ENCODE peak calls at places on chromosomes 4 and X, in seven cellular contexts. E is K562, R is adrenal gland, K is HepG2, N is transverse colon, J is IMR-90, T is uterus. G is an unnamed sample.

GRCh38 chr4:84529169-84529751 is 30.2 kb upstream of the NKX6-1 start:
- DNase-seq in E (peak), R (no peak), K (peak), N (no peak), J (peak), T (no peak), G (no peak)

GRCh38 chrX:113741744-113742143 is 842.1 kb upstream of the HTR2C start:
- DNase-seq in E (no peak), R (no peak), K (peak), N (no peak), J (no peak), T (no peak), G (no peak)

GRCh38 chrX:153825042-153825441 is 5.3 kb downstream of the PDZD4 start:
- DNase-seq in E (no peak), R (no peak), K (no peak), N (no peak), J (no peak), T (no peak), G (no peak)

GRCh38 chr4:56570041-56570440 is 64.5 kb downstream of the ARL9 start:
- DNase-seq in E (no peak), R (no peak), K (no peak), N (no peak), J (peak), T (no peak), G (no peak)

GRCh38 chrX:21853578-21853977 is 2.2 kb upstream of the YY2 start:
- DNase-seq in E (no peak), R (no peak), K (no peak), N (no peak), J (no peak), T (no peak), G (no peak)

GRCh38 chrX:148067285-148067684 is 86.1 kb downstream of the FMR1NB start:
- DNase-seq in E (no peak), R (no peak), K (no peak), N (no peak), J (no peak), T (no peak), G (no peak)

GRCh38 chr4:40710484-40711269 is 39.1 kb upstream of the NSUN7 start:
- DNase-seq in E (no peak), R (no peak), K (no peak), N (no peak), J (peak), T (no peak), G (no peak)

GRCh38 chrX:44698328-44698727 is 145.5 kb upstream of the DUSP21 start:
- DNase-seq in E (no peak), R (no peak), K (no peak), N (no peak), J (no peak), T (no peak), G (no peak)

GRCh38 chrX:31713120-31713519 is 641.3 kb upstream of the FTHL17 start:
- DNase-seq in E (no peak), R (no peak), K (no peak), N (no peak), J (no peak), T (no peak), G (no peak)

GRCh38 chr4:65007841-65008439 is 598.7 kb upstream of the TECRL start:
- DNase-seq in E (peak), R (no peak), K (peak), N (no peak), J (no peak), T (no peak), G (no peak)

GRCh38 chr4:180281726-180282125 is 1961.5 kb upstream of the TENM3 start:
- DNase-seq in E (no peak), R (no peak), K (no peak), N (no peak), J (no peak), T (no peak), G (no peak)

GRCh38 chrX:128106630-128107029 is 54.4 kb upstream of the ACTRT1 start:
- DNase-seq in E (no peak), R (no peak), K (peak), N (no peak), J (no peak), T (no peak), G (no peak)

GRCh38 chr4:86223472-86223871 is 136.4 kb downstream of the MAPK10 start:
- DNase-seq in E (peak), R (no peak), K (peak), N (no peak), J (peak), T (no peak), G (no peak)

GRCh38 chrX:72100824-72101351 is 30.8 kb downstream of the RTL5 start:
- DNase-seq in E (no peak), R (no peak), K (no peak), N (peak), J (no peak), T (no peak), G (no peak)

GRCh38 chr4:106481801-106482200 is 113.2 kb upstream of the GIMD1 start:
- DNase-seq in E (no peak), R (no peak), K (no peak), N (no peak), J (no peak), T (no peak), G (no peak)

GRCh38 chr4:110631582-110632505 is 9.0 kb upstream of the PITX2 start:
- DNase-seq in E (peak), R (peak), K (peak), N (peak), J (peak), T (peak), G (peak)

GRCh38 chr4:74623041-74623440 is 171.3 kb downstream of the BTC start:
- DNase-seq in E (peak), R (no peak), K (peak), N (peak), J (peak), T (no peak), G (no peak)

GRCh38 chr4:16464651-16465050 is 238.4 kb upstream of the TAPT1 start:
- DNase-seq in E (no peak), R (no peak), K (no peak), N (no peak), J (no peak), T (no peak), G (no peak)

GRCh38 chr4:48254381-48255072 is 15.1 kb downstream of the TEC start:
- DNase-seq in E (no peak), R (peak), K (no peak), N (no peak), J (peak), T (no peak), G (no peak)

GRCh38 chrX:103918050-103918449 is 44.4 kb upstream of the TMSB15B start:
- DNase-seq in E (peak), R (peak), K (no peak), N (peak), J (peak), T (peak), G (no peak)

GRCh38 chr4:15262396-15262795 is 165.4 kb upstream of the C1QTNF7 start:
- DNase-seq in E (no peak), R (no peak), K (no peak), N (no peak), J (no peak), T (no peak), G (no peak)

GRCh38 chr4:6746721-6747689 is 31.0 kb downstream of the BLOC1S4 start:
- DNase-seq in E (no peak), R (no peak), K (no peak), N (peak), J (no peak), T (no peak), G (no peak)

GRCh38 chr4:55768291-55768690 is 51.3 kb upstream of the EXOC1L start:
- DNase-seq in E (no peak), R (no peak), K (peak), N (no peak), J (peak), T (no peak), G (no peak)

GRCh38 chr4:66035701-66036100 is 365.4 kb upstream of the EPHA5 start:
- DNase-seq in E (no peak), R (no peak), K (no peak), N (no peak), J (no peak), T (no peak), G (no peak)

GRCh38 chr4:66032571-66032970 is 362.3 kb upstream of the EPHA5 start:
- DNase-seq in E (no peak), R (no peak), K (no peak), N (no peak), J (no peak), T (no peak), G (no peak)

GRCh38 chr4:66034671-66035070 is 364.4 kb upstream of the EPHA5 start:
- DNase-seq in E (no peak), R (no peak), K (no peak), N (no peak), J (no peak), T (no peak), G (no peak)
- H3K4me3 ChIP-seq in E (no peak), R (no peak), K (no peak), N (no peak), J (no peak), T (no peak), G (no peak)

GRCh38 chr4:113761682-113762060 is at the start of gene CAMK2D:
- DNase-seq in E (no peak), R (peak), K (peak), N (peak), J (peak), T (peak), G (peak)
- TF ChIP-seq POLR2A in E (no peak), R (peak), K (peak), N (no peak), J (no peak), T (peak), G (no peak)

GRCh38 chrX:124344246-124344645 is 2.1 kb upstream of the SH2D1A start:
- DNase-seq in E (no peak), R (no peak), K (no peak), N (no peak), J (no peak), T (no peak), G (no peak)
- H3K27ac ChIP-seq in E (no peak), R (no peak), K (no peak), N (no peak), J (no peak), T (no peak), G (no peak)

DNA sequence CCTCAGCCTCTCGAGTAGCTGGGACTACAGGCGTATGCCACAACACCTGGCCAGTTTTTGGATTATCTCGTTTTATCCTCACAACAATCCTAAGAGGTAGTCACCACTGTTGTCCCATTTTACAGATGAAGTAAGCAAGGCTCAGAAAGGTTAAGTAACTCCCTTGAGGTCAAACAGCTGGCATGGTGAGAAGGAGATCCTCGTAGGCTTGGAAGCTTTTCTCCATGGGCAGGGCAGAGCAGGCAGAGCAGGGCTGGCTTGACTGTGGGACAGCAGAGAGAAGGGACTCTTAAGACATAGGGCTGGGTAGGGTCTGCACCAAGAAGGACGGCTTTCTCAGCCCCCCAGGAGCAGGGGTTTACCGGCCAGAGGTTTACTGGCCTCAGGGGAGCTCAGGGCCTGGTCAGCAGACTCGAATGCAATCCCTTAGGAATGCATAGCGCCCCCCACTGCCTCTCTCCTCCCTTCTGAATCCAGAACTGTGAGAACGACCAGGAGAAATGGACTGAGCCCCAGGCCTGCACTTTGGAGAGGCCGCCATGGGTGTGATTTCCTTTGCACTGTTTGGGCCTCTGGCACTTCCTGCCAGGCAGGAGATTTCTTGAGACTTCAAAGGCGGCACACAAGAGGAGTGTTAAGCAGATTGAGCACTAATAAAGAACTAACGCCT is 14.0 kb upstream of the CDKN2AIP start:
- DNase-seq in E (no peak), R (no peak), K (no peak), N (no peak), J (no peak), T (no peak), G (no peak)
- H3K4me3 ChIP-seq in E (no peak), R (no peak), K (no peak), N (no peak), J (no peak), T (no peak), G (no peak)

GRCh38 chrX:135974279-135974856 is 580 bp upstream of the MMGT1 start:
- DNase-seq in E (no peak), R (peak), K (peak), N (peak), J (peak), T (peak), G (peak)

GRCh38 chrX:135973025-135973547 is 702 bp downstream of the MMGT1 start:
- DNase-seq in E (peak), R (no peak), K (no peak), N (peak), J (peak), T (no peak), G (no peak)

GRCh38 chrX:135977611-135978010 is 3.8 kb upstream of the MMGT1 start:
- DNase-seq in E (no peak), R (no peak), K (no peak), N (no peak), J (peak), T (no peak), G (no peak)

GRCh38 chrX:135975421-135975820 is 1.6 kb upstream of the MMGT1 start:
- DNase-seq in E (no peak), R (no peak), K (no peak), N (no peak), J (no peak), T (no peak), G (no peak)

GRCh38 chrX:135973548-135974278 is at the start of gene MMGT1:
- DNase-seq in E (peak), R (peak), K (peak), N (peak), J (peak), T (peak), G (peak)
- TF ChIP-seq POLR2A in E (peak), R (peak), K (peak), N (peak), J (peak), T (peak), G (peak)

GRCh38 chrX:19569930-19570329 is 54.6 kb upstream of the MAP3K15 start:
- DNase-seq in E (no peak), R (no peak), K (no peak), N (no peak), J (no peak), T (no peak), G (no peak)
- H3K27ac ChIP-seq in E (no peak), R (no peak), K (peak), N (no peak), J (no peak), T (no peak), G (no peak)